ENCODE peak calls at places on chromosomes 4 and X, in seven cellular contexts. H is foreskin fibroblast; S is PC-3; U is CD4-positive, CD25-positive, alpha-beta regulatory T cell; G is IMR-90; Q is astrocyte; P is CD4-positive, alpha-beta memory T cell. D is an unnamed sample.
A peak's percentile ranks its signal among the peaks of the same experiment; 100 is the strongest.

GRCh38 chr4:157075811-157076577 is at the start of gene GLRB:
- DNase-seq in H (peak; percentile 11), S (peak; percentile 38), U (no peak), G (peak; percentile 11), Q (no peak), P (no peak), D (no peak)

GRCh38 chr4:133741766-133742165 is 459.8 kb downstream of the PABPC4L start:
- DNase-seq in H (no peak), S (no peak), U (no peak), G (no peak), Q (no peak), P (no peak), D (no peak)

GRCh38 chr4:105015750-105016149 is 130.9 kb upstream of the TET2 start:
- DNase-seq in H (no peak), S (no peak), U (no peak), G (no peak), Q (no peak), P (no peak), D (no peak)

GRCh38 chr4:150164055-150164454 is 85.8 kb downstream of the DCLK2 start:
- DNase-seq in H (peak; percentile 38), S (no peak), U (no peak), G (no peak), Q (no peak), P (no peak), D (no peak)

GRCh38 chrX:116267511-116268040 is 97.0 kb downstream of the AGTR2 start:
- DNase-seq in H (no peak), S (no peak), U (no peak), G (no peak), Q (peak; percentile 58), P (no peak), D (no peak)

GRCh38 chr4:139163806-139164206 is 13.2 kb downstream of the ELF2 start:
- DNase-seq in H (no peak), S (no peak), U (no peak), G (no peak), Q (no peak), P (no peak), D (no peak)

GRCh38 chrX:40083120-40083978 is 14.4 kb downstream of the BCOR start:
- DNase-seq in H (no peak), S (peak; percentile 40), U (no peak), G (no peak), Q (no peak), P (no peak), D (no peak)

GRCh38 chr4:47913858-47914218 is 545 bp downstream of the NFXL1 start:
- DNase-seq in H (no peak), S (peak; percentile 19), U (peak; percentile 42), G (no peak), Q (no peak), P (peak; percentile 28), D (no peak)

GRCh38 chrX:107760304-107761077 is 15.1 kb downstream of the TSC22D3 start:
- DNase-seq in H (no peak), S (no peak), U (no peak), G (no peak), Q (no peak), P (no peak), D (no peak)

GRCh38 chrX:11944486-11944885 is 186.4 kb downstream of the MSL3 start:
- DNase-seq in H (peak; percentile 53), S (peak; percentile 66), U (peak; percentile 18), G (peak; percentile 64), Q (peak; percentile 39), P (no peak), D (no peak)

GRCh38 chr4:18075823-18076433 is 54.4 kb upstream of the LCORL start:
- DNase-seq in H (no peak), S (peak; percentile 47), U (peak; percentile 68), G (peak; percentile 12), Q (no peak), P (peak; percentile 50), D (no peak)

GRCh38 chr4:83771113-83771705 is 235.3 kb downstream of the GPAT3 start:
- DNase-seq in H (peak; percentile 30), S (peak; percentile 42), U (no peak), G (peak; percentile 60), Q (peak; percentile 15), P (no peak), D (peak; percentile 8)

GRCh38 chrX:51569561-51569960 is 49.2 kb downstream of the CENPVL3 start:
- DNase-seq in H (no peak), S (peak; percentile 42), U (no peak), G (no peak), Q (no peak), P (no peak), D (no peak)

GRCh38 chrX:7263961-7264360 is 116.0 kb upstream of the PUDP start:
- DNase-seq in H (peak; percentile 47), S (peak; percentile 84), U (no peak), G (no peak), Q (no peak), P (no peak), D (no peak)

GRCh38 chr4:3517731-3518510 is 14.3 kb downstream of the LRPAP1 start:
- DNase-seq in H (no peak), S (no peak), U (no peak), G (no peak), Q (no peak), P (no peak), D (no peak)

GRCh38 chr4:89998350-89999098 is 103.9 kb downstream of the MMRN1 start:
- DNase-seq in H (no peak), S (no peak), U (no peak), G (no peak), Q (no peak), P (no peak), D (no peak)

GRCh38 chr4:102553982-102554381 is 52.8 kb downstream of the NFKB1 start:
- DNase-seq in H (no peak), S (peak; percentile 12), U (no peak), G (peak; percentile 42), Q (no peak), P (no peak), D (no peak)

GRCh38 chrX:9131066-9131465 is 97.1 kb upstream of the FAM9B start:
- DNase-seq in H (peak; percentile 16), S (peak; percentile 53), U (peak; percentile 2), G (peak; percentile 24), Q (no peak), P (no peak), D (no peak)

GRCh38 chr4:55178226-55179005 is 53.0 kb upstream of the KDR start:
- DNase-seq in H (no peak), S (no peak), U (no peak), G (no peak), Q (no peak), P (no peak), D (no peak)

GRCh38 chr4:164935363-164935762 is 42.1 kb downstream of the TRIM61 start:
- DNase-seq in H (no peak), S (peak; percentile 25), U (peak; percentile 4), G (no peak), Q (no peak), P (no peak), D (no peak)

GRCh38 chrX:80705379-80705778 is 104.3 kb downstream of the BRWD3 start:
- DNase-seq in H (no peak), S (no peak), U (no peak), G (no peak), Q (no peak), P (no peak), D (no peak)

GRCh38 chr4:21451032-21451431 is 497.5 kb downstream of the KCNIP4 start:
- DNase-seq in H (peak; percentile 28), S (peak; percentile 19), U (no peak), G (peak; percentile 4), Q (peak; percentile 81), P (no peak), D (peak; percentile 6)

GRCh38 chr4:151921811-151922210 is 161.0 kb upstream of the GATB start:
- DNase-seq in H (peak; percentile 64), S (peak; percentile 85), U (no peak), G (peak; percentile 46), Q (peak; percentile 47), P (no peak), D (peak; percentile 4)

GRCh38 chr4:53098681-53099121 is 236.6 kb downstream of the RASL11B start:
- DNase-seq in H (peak; percentile 74), S (peak; percentile 58), U (no peak), G (peak; percentile 92), Q (peak; percentile 89), P (no peak), D (peak; percentile 72)

GRCh38 chr4:138090145-138090917 is 151.8 kb downstream of the SLC7A11 start:
- DNase-seq in H (peak; percentile 75), S (peak; percentile 85), U (peak; percentile 36), G (peak; percentile 83), Q (peak; percentile 54), P (peak; percentile 13), D (peak; percentile 43)

DNA sequence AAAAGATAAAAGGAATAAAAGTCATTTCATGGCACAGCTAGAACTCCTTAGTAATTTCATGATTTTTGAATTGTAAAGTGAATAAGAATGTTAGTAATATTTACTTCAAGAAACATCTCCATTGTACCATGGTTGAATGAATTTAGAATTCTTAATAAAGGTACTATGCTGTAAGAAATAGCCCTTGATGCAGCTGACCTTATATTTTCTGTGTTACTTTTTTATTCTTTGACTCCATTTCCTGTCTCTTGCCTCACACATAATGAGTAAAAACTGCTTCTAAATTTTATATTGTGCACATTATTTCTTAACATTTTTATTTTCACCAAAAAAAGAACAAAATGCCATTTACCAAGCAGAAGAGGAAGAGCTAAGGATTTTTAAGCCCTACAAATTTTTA is 81.9 kb upstream of the PDHA2 start:
- DNase-seq in H (no peak), S (no peak), U (no peak), G (no peak), Q (no peak), P (no peak), D (no peak)
- H3K4me3 ChIP-seq in H (no peak overlapping the region), S (no peak overlapping the region), U (no peak overlapping the region), G (no peak overlapping the region), Q (no peak overlapping the region), P (no peak overlapping the region), D (no peak overlapping the region)

DNA sequence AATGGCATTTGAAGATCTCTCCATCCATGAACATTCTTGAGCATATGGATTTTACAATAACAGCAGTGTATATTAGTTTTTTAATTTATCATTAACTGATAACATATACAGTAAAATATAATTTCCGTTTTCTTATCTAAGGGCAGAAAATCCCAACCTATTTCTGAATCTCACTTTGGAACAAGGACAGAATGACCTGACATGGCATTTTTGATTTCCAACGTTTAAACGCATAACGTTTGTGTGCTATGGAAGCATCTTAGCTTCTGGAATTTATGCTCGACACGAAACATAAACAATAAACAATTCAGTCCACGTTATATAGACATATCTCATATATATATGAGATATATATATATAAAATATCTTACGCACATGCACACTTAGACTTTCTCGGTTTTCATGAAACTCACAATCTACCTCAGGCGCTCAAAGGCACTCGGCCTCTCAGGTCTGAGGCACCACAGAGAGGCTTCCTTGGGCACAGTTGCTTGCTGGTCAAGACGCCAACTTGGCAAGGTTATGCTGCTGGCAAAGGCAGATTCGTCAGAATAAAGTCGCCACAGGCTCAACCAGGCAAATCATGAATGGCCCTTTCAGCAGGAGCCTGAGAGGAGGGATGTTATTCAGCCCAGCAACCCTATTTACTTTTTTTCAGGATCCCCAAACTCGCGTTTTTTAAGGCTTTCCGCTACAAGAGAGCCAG is 1.0 kb upstream of the UGT8 start:
- DNase-seq in H (no peak), S (peak; percentile 3), U (no peak), G (no peak), Q (no peak), P (no peak), D (no peak)
- H3K4me3 ChIP-seq in H (no peak overlapping the region), S (peak overlapping the region; percentile 68), U (no peak overlapping the region), G (no peak overlapping the region), Q (no peak overlapping the region), P (no peak overlapping the region), D (no peak overlapping the region)

GRCh38 chrX:74535633-74536141 is 78.7 kb downstream of the RLIM start:
- DNase-seq in H (peak; percentile 59), S (peak; percentile 66), U (peak; percentile 38), G (peak; percentile 66), Q (peak; percentile 70), P (no peak), D (peak; percentile 25)
- H3K4me3 ChIP-seq in H (peak overlapping the region; percentile 45), S (peak overlapping the region; percentile 71), U (peak overlapping the region; percentile 41), G (peak overlapping the region; percentile 38), Q (peak overlapping the region; percentile 47), P (peak overlapping the region; percentile 49), D (peak overlapping the region; percentile 47)

GRCh38 chrX:23952401-23952800 is 44.6 kb downstream of the CXorf58 start:
- DNase-seq in H (no peak), S (no peak), U (no peak), G (no peak), Q (no peak), P (no peak), D (no peak)
- H3K4me3 ChIP-seq in H (no peak overlapping the region), S (no peak overlapping the region), U (peak overlapping the region; percentile 85), G (no peak overlapping the region), Q (no peak overlapping the region), P (peak overlapping the region; percentile 50), D (no peak overlapping the region)